ENCODE peak calls at places on chromosomes 11 and 22, in seven cellular contexts. H is LHCN-M2, P is body of pancreas, F is NAMALWA, C is activated T-helper 1 cell treated with Interleukin-2 at 50 U/mL for 16 hours, L is AG04450, G is A172. R is an unnamed sample.

GRCh38 chr11:122293298-122294023 is 177.4 kb upstream of the BLID start:
- DNase-seq in H (no peak), P (no peak), F (no peak), C (no peak), L (no peak), G (no peak), R (no peak)

GRCh38 chr11:32374261-32374711 is 61.1 kb downstream of the WT1 start:
- DNase-seq in H (no peak), P (peak), F (peak), C (no peak), L (no peak), G (no peak), R (peak)

GRCh38 chr11:6505577-6506240 is 8.6 kb downstream of the DNHD1 start:
- DNase-seq in H (peak), P (peak), F (peak), C (no peak), L (peak), G (peak), R (no peak)

GRCh38 chr11:133605493-133605892 is 73.2 kb upstream of the OPCML start:
- DNase-seq in H (no peak), P (no peak), F (no peak), C (no peak), L (no peak), G (no peak), R (no peak)

GRCh38 chr11:96054870-96055705 is 131.2 kb upstream of the MTMR2 start:
- DNase-seq in H (peak), P (no peak), F (peak), C (no peak), L (no peak), G (peak), R (no peak)

GRCh38 chr11:44713022-44713421 is 13.7 kb upstream of the TSPAN18 start:
- DNase-seq in H (no peak), P (no peak), F (no peak), C (no peak), L (no peak), G (no peak), R (no peak)

GRCh38 chr22:37544955-37545702 is 15.2 kb upstream of the CDC42EP1 start:
- DNase-seq in H (peak), P (peak), F (peak), C (peak), L (no peak), G (peak), R (peak)

GRCh38 chr11:108432783-108433182 is 34.5 kb downstream of the C11orf65 start:
- DNase-seq in H (peak), P (no peak), F (no peak), C (no peak), L (no peak), G (peak), R (no peak)

GRCh38 chr11:67629386-67630229 is at the start of gene NUDT8:
- DNase-seq in H (peak), P (peak), F (peak), C (peak), L (no peak), G (peak), R (peak)

GRCh38 chr11:65121447-65121864 is 478 bp downstream of the FAU start:
- DNase-seq in H (no peak), P (peak), F (peak), C (no peak), L (no peak), G (no peak), R (peak)

GRCh38 chr22:21940521-21940920 is 12.1 kb downstream of the PPM1F start:
- DNase-seq in H (peak), P (peak), F (no peak), C (no peak), L (no peak), G (no peak), R (no peak)